ENCODE peak calls at places on chromosomes 1 and 21, in seven cellular contexts. F is spleen; M is heart right ventricle; S is AG09319; R is tibial artery; C is prostate gland; W is CD8-positive, alpha-beta T cell. B is an unnamed sample.

GRCh38 chr1:88980918-88981317 is 11.5 kb downstream of the KYAT3 start:
- DNase-seq in F (no peak), M (no peak), S (no peak), R (no peak), C (no peak), W (no peak), B (no peak)

GRCh38 chr1:87325982-87326738 is 2.5 kb upstream of the LMO4 start:
- DNase-seq in F (no peak), M (no peak), S (no peak), R (peak), C (peak), W (peak), B (peak)

GRCh38 chr1:50977575-50978143 is 7.6 kb downstream of the CDKN2C start:
- DNase-seq in F (peak), M (peak), S (no peak), R (peak), C (peak), W (no peak), B (peak)

GRCh38 chr1:147052143-147052542 is 114.0 kb downstream of the NBPF12 start:
- DNase-seq in F (no peak), M (no peak), S (no peak), R (no peak), C (no peak), W (no peak), B (no peak)

GRCh38 chr1:42164551-42165420 is at the start of gene GUCA2A:
- DNase-seq in F (no peak), M (no peak), S (no peak), R (no peak), C (no peak), W (no peak), B (no peak)

GRCh38 chr21:35108887-35109286 is 59.8 kb upstream of the RUNX1 start:
- DNase-seq in F (no peak), M (no peak), S (no peak), R (no peak), C (no peak), W (no peak), B (no peak)

GRCh38 chr1:226217273-226217672 is 6.2 kb upstream of the MIXL1 start:
- DNase-seq in F (no peak), M (no peak), S (no peak), R (no peak), C (no peak), W (no peak), B (peak)

GRCh38 chr1:161313554-161314200 is 504 bp upstream of the SDHC start:
- DNase-seq in F (no peak), M (no peak), S (no peak), R (no peak), C (no peak), W (no peak), B (no peak)

GRCh38 chr1:53366901-53367502 is 39.1 kb upstream of the LRP8 start:
- DNase-seq in F (peak), M (no peak), S (no peak), R (peak), C (no peak), W (no peak), B (no peak)

GRCh38 chr1:193275773-193276172 is 89.4 kb upstream of the B3GALT2 start:
- DNase-seq in F (no peak), M (no peak), S (no peak), R (no peak), C (no peak), W (no peak), B (no peak)

GRCh38 chr1:47785561-47786271 is 211.5 kb downstream of the TRABD2B start:
- DNase-seq in F (no peak), M (peak), S (no peak), R (peak), C (no peak), W (no peak), B (no peak)

GRCh38 chr1:153958961-153959260 is 499 bp upstream of the CRTC2 start:
- DNase-seq in F (peak), M (no peak), S (no peak), R (no peak), C (no peak), W (no peak), B (no peak)

GRCh38 chr1:205951746-205952145 is 8.5 kb upstream of the SLC26A9 start:
- DNase-seq in F (no peak), M (no peak), S (no peak), R (no peak), C (no peak), W (no peak), B (no peak)

GRCh38 chr1:205959789-205960188 is 16.5 kb upstream of the SLC26A9 start:
- DNase-seq in F (no peak), M (no peak), S (no peak), R (no peak), C (no peak), W (no peak), B (no peak)

GRCh38 chr1:205950826-205951549 is 7.7 kb upstream of the SLC26A9 start:
- DNase-seq in F (no peak), M (no peak), S (peak), R (peak), C (no peak), W (no peak), B (peak)

GRCh38 chr1:205954819-205955404 is 11.7 kb upstream of the SLC26A9 start:
- DNase-seq in F (no peak), M (no peak), S (no peak), R (no peak), C (no peak), W (no peak), B (no peak)

DNA sequence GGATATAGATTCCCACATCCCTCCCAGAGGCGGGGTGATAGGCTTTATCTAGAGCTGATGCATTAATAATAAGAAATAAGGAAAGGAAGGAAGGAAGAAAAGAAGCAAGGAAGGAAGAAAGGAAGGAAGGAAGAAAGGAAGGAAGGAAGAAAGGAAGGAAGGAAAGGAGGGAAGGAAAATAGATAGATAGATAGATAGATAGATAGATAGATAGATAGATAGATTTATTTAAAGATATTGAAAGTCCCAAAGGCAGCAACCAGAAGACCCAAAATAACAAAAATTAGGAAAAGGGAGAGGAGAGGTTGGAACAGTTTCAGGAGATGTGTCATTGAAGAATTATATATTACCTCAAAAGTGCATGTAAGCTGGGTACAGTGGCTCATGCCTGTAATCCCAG is 12.2 kb upstream of the SLC26A9 start:
- DNase-seq in F (no peak), M (no peak), S (no peak), R (no peak), C (no peak), W (no peak), B (no peak)
- TF ChIP-seq CTCF in F (no peak), M (no peak), S (no peak), R (no peak), C (no peak), W (no peak), B (no peak)

GRCh38 chr1:169133801-169134558 is 27.5 kb downstream of the ATP1B1 start:
- DNase-seq in F (no peak), M (no peak), S (no peak), R (no peak), C (no peak), W (no peak), B (no peak)
- TF ChIP-seq CTCF in F (no peak), M (peak), S (peak), R (no peak), C (no peak), W (no peak), B (peak)

DNA sequence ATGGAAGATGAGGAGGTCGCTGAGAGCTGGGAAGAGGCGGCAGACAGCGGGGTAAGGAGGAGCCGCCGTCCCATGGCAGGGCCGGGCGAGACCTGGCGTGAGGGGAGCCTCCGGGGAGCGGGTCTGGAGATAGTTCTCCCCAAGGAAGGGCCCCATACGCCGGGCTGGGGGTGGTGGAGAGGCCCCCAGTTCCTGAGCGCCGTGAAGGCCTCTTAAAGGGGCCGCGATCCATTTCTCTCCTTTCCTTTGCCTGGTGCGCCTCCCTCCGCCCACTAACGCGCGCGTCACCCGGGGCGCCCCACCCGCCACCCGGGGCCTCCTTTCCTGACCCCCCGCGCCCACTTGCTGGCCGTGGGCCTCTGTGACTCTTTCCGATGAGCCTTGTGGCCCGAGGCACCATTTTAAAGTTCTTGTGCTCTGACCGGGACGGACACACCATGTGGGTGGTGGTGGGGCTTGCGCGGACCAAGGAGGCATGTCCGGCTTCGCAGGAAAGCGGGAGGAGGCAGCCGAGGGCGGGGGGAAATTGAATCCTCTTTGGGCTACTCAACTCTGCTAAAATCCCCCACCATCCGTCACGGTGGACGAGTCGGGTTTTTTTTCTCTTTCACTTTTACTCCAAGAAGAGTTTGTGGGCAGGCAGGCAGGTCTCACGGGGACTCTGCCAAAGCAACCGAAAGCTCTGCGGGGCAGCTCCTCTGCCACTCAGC is 371 bp downstream of the SZRD1 start:
- DNase-seq in F (no peak), M (peak), S (peak), R (peak), C (peak), W (peak), B (peak)
- TF ChIP-seq CTCF in F (no peak), M (peak), S (no peak), R (no peak), C (peak), W (no peak), B (no peak)

GRCh38 chr1:7538033-7538432 is 233.1 kb upstream of the VAMP3 start:
- DNase-seq in F (peak), M (no peak), S (no peak), R (no peak), C (no peak), W (no peak), B (peak)

GRCh38 chr1:7536891-7537591 is 234.1 kb upstream of the VAMP3 start:
- DNase-seq in F (peak), M (no peak), S (no peak), R (no peak), C (no peak), W (no peak), B (no peak)

GRCh38 chr1:7539772-7540175 is 231.3 kb upstream of the VAMP3 start:
- DNase-seq in F (peak), M (no peak), S (no peak), R (no peak), C (no peak), W (no peak), B (peak)

GRCh38 chr1:7540816-7541215 is 230.3 kb upstream of the VAMP3 start:
- DNase-seq in F (peak), M (no peak), S (no peak), R (no peak), C (no peak), W (no peak), B (no peak)

GRCh38 chr1:7538849-7539771 is 232.0 kb upstream of the VAMP3 start:
- DNase-seq in F (peak), M (no peak), S (no peak), R (no peak), C (no peak), W (no peak), B (no peak)
- TF ChIP-seq CTCF in F (no peak), M (no peak), S (no peak), R (no peak), C (no peak), W (no peak), B (no peak)

DNA sequence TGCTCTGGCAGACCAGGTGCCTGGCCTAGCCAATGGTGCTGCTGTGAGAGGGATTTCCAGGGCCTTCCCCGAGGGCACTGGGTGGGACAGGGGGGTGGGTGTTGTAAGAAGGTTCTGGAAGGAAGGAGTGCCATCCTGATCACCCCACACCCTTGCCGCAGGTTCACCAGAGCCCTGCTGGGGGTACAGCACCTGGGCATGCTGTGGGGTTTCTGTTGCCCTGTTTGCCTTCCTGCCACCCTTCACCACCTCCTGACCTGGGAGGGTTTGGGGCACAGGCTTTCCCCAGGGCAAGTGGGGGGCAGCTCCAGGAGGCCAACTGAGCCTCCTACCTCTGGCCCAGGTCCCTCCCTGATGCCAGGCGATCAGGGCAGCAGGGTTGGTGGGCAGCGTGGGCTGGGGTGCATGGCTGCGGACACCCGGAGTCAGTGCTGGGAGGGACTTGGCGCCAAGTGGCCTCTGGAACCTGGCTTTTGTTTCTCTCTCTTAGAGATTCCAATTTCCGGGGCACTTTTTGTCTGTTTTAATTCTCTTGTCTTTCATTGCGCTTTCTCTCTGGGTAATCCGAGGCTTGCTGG is 318.8 kb downstream of the PTPRU start:
- DNase-seq in F (no peak), M (no peak), S (no peak), R (no peak), C (no peak), W (no peak), B (no peak)
- TF ChIP-seq CTCF in F (no peak), M (no peak), S (no peak), R (no peak), C (no peak), W (no peak), B (no peak)

B was measured in IMR-90.